ENCODE peak calls at places on chromosomes 6 and 20, in four cellular contexts. H is psoas muscle; R is HEK293T; L is stimulated activated CD4-positive, alpha-beta T cell treated with anti-CD3 and anti-CD28 coated beads, TNF-alpha, amount 100 ng/mL, for 1 hour. Q is an unnamed sample.

GRCh38 chr6:38612386-38612965 is 27.3 kb downstream of the BTBD9 start:
- DNase-seq in H (no peak), R (no peak), L (no peak), Q (no peak)

GRCh38 chr6:145096846-145097245 is 638.5 kb downstream of the EPM2A start:
- DNase-seq in H (no peak), R (no peak), L (no peak), Q (no peak)

GRCh38 chr6:113414511-113414910 is 442.6 kb upstream of the MARCKS start:
- DNase-seq in H (no peak), R (no peak), L (no peak), Q (peak; percentile 51)

GRCh38 chr6:43665376-43665775 is 20.5 kb downstream of the RSPH9 start:
- DNase-seq in H (no peak), R (no peak), L (no peak), Q (no peak)

GRCh38 chr6:137743493-137743892 is 123.6 kb upstream of the TNFAIP3 start:
- DNase-seq in H (no peak), R (no peak), L (no peak), Q (no peak)

GRCh38 chr6:99002826-99003225 is 55.1 kb upstream of the FBXL4 start:
- DNase-seq in H (no peak), R (no peak), L (no peak), Q (peak; percentile 64)

GRCh38 chr6:3162067-3162497 is 4.7 kb upstream of the TUBB2A start:
- DNase-seq in H (no peak), R (no peak), L (no peak), Q (no peak)

GRCh38 chr6:127302728-127303675 is 36.3 kb downstream of the RNF146 start:
- DNase-seq in H (no peak), R (peak; percentile 58), L (peak; percentile 8), Q (peak; percentile 42)

GRCh38 chr20:59866338-59866737 is 67.1 kb downstream of the SYCP2 start:
- DNase-seq in H (no peak), R (no peak), L (no peak), Q (no peak)

GRCh38 chr20:47982574-47983360 is 197.5 kb upstream of the SULF2 start:
- DNase-seq in H (no peak), R (no peak), L (no peak), Q (no peak)

GRCh38 chr20:36821964-36822437 is 48.4 kb upstream of the DSN1 start:
- DNase-seq in H (no peak), R (no peak), L (no peak), Q (no peak)

GRCh38 chr6:13991393-13991792 is 66.6 kb downstream of the RNF182 start:
- DNase-seq in H (no peak), R (no peak), L (no peak), Q (no peak)

GRCh38 chr20:45020236-45020886 is 54.0 kb downstream of the STK4 start:
- DNase-seq in H (no peak), R (no peak), L (no peak), Q (no peak)

Q was measured in D341Med.